ENCODE peak calls at places on chromosome 19, in eight cellular contexts. M is foreskin fibroblast, D is BJ, I is H9, J is AG10803, L is A549, X is neural progenitor cell, G is fibroblast of pulmonary artery. E is an unnamed sample.

GRCh38 chr19:40217921-40218890 is at the start of gene TTC9B:
- DNase-seq in I (peak; percentile 81), X (peak; percentile 93), M (peak; percentile 63), D (no peak), J (no peak), L (peak; percentile 51), G (no peak), E (no peak)

GRCh38 chr19:16078311-16078758 is 2.0 kb downstream of the TPM4 start:
- DNase-seq in M (peak; percentile 81), J (peak; percentile 78), I (no peak), X (peak; percentile 61), D (no peak), L (peak; percentile 56), G (no peak), E (peak; percentile 42)

GRCh38 chr19:20167020-20167644 is at the start of gene ZNF486:
- DNase-seq in G (peak; percentile 96), D (peak; percentile 74), X (peak; percentile 98), L (peak; percentile 4), M (peak; percentile 98), J (peak; percentile 94), I (peak; percentile 98), E (peak; percentile 78)

GRCh38 chr19:38792250-38793111 is 3.5 kb downstream of the LGALS7B start:
- DNase-seq in G (peak; percentile 26), I (peak; percentile 77), J (no peak), X (no peak), L (no peak), D (no peak), M (peak; percentile 22), E (no peak)

GRCh38 chr19:14400913-14401312 is 18.2 kb downstream of the DDX39A start:
- DNase-seq in D (no peak), I (no peak), M (no peak), J (no peak), G (peak; percentile 27), L (no peak), X (no peak), E (no peak)

GRCh38 chr19:15249912-15250634 is 17.8 kb upstream of the EPHX3 start:
- DNase-seq in L (peak; percentile 69), D (peak; percentile 74), J (peak; percentile 94), X (peak; percentile 24), I (no peak), M (peak; percentile 90), G (peak; percentile 95), E (no peak)

GRCh38 chr19:5484398-5485285 is 29.4 kb downstream of the ZNRF4 start:
- DNase-seq in M (no peak), I (no peak), X (peak; percentile 71), J (no peak), L (no peak), D (no peak), G (no peak), E (no peak)

GRCh38 chr19:9535934-9536333 is 2.5 kb downstream of the ZNF426 start:
- DNase-seq in L (no peak), J (no peak), I (no peak), M (no peak), X (no peak), D (no peak), G (no peak), E (no peak)

GRCh38 chr19:5713228-5713627 is 6.7 kb downstream of the LONP1 start:
- DNase-seq in G (no peak), J (no peak), L (no peak), X (no peak), M (no peak), I (no peak), D (no peak), E (no peak)

GRCh38 chr19:40640744-40641143 is 39.6 kb downstream of the LTBP4 start:
- DNase-seq in G (peak; percentile 44), X (no peak), L (peak; percentile 70), J (peak; percentile 22), D (no peak), M (no peak), I (no peak), E (no peak)

GRCh38 chr19:28971011-28971410 is 241.9 kb downstream of the UQCRFS1 start:
- DNase-seq in L (no peak), M (peak; percentile 56), G (peak; percentile 44), X (no peak), J (peak; percentile 42), D (no peak), I (no peak), E (no peak)

GRCh38 chr19:50724522-50725217 is 1.5 kb downstream of the CLEC11A start:
- DNase-seq in X (peak; percentile 99), G (peak; percentile 100), D (peak; percentile 96), L (peak; percentile 100), J (peak; percentile 99), I (peak; percentile 99), M (peak; percentile 100), E (peak; percentile 97)
- TF ChIP-seq CTCF in X (peak; percentile 74), G (peak; percentile 45), D (peak; percentile 63), L (peak; percentile 95), J (peak; percentile 49), I (peak; percentile 86), M (peak; percentile 86), E (peak; percentile 83)

DNA sequence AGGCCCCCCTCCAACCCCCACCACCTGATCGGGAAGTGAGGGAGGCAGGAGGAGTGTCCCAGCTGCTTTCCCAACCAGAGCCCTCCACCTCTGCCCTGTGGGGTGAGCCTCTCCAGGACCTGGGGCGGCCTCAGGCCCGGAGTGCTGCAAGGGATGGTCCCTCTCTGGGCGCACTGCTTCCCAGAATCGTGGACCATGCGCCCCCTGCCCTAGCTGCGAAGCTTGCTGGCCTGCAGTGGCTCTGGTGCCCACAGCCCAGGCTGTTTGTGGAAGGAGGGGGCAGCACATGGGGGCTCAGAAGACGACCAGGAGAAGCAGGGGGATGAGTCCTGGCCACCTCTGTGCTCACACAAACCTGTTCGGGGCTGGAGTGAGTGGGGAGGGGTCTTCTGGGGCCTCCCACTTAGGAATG is 33.6 kb downstream of the CEBPG start:
- DNase-seq in L (no peak), J (no peak), M (no peak), D (no peak), G (no peak), X (no peak), I (no peak), E (no peak)
- TF ChIP-seq CTCF in L (peak; percentile 2), J (no peak), M (peak; percentile 0), D (no peak), G (no peak), X (peak; percentile 3), I (no peak), E (peak; percentile 0)

GRCh38 chr19:45463241-45463640 is 4.6 kb upstream of the FOSB start:
- DNase-seq in X (no peak), I (no peak), D (no peak), J (no peak), G (no peak), L (no peak), M (no peak), E (no peak)
- TF ChIP-seq CTCF in X (no peak), I (no peak), D (no peak), J (no peak), G (no peak), L (no peak), M (no peak), E (no peak)

GRCh38 chr19:51727349-51727880 is 3.6 kb upstream of the HAS1 start:
- DNase-seq in X (no peak), G (peak; percentile 50), J (peak; percentile 79), I (no peak), D (no peak), M (peak; percentile 77), L (no peak), E (no peak)
- TF ChIP-seq CTCF in X (no peak), G (no peak), J (no peak), I (no peak), D (no peak), M (no peak), L (no peak), E (no peak)

DNA sequence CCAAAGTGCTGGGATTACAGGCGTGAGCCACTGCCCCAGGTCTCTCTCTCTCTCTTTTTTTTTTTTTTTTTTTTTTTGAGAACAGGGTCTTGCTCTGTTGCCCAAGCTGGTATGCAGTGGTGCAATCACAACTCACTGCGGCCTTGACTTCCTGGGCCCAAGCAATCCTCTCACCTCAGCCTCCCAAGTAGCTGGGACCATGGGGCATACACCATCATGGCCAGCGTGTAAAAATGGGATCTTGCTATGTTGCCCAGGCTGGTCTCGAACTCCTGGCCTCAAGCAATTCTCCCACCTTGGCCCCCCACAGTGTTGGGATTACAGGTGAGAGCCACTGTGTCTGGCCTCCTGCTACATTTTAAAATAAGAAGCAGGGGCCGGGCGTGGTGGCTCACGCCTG is 19.1 kb upstream of the FBN3 start:
- DNase-seq in J (no peak), X (no peak), G (no peak), I (no peak), L (no peak), M (no peak), D (no peak), E (no peak)
- TF ChIP-seq CTCF in J (no peak), X (no peak), G (no peak), I (no peak), L (no peak), M (no peak), D (no peak), E (no peak)

E was measured in HFF-Myc.